ENCODE peak calls at places on chromosomes 1 and 21, in ten cellular contexts. R, A, M, X, Y, P, K, B, V and F are unnamed samples.
A peak's percentile ranks its signal among the peaks of the same experiment; 100 is the strongest.

GRCh38 chr1:92038695-92039346 is 9.0 kb downstream of the EPHX4 start:
- DNase-seq in V (no peak), K (no peak), P (no peak), A (no peak), R (no peak), X (peak; percentile 12), Y (no peak), M (no peak), B (peak; percentile 4), F (no peak)

GRCh38 chr1:43913051-43913501 is 20.5 kb upstream of the ARTN start:
- DNase-seq in R (no peak), X (no peak), K (peak; percentile 33), M (no peak), B (no peak), A (no peak), V (no peak), Y (no peak), P (no peak), F (no peak)

GRCh38 chr1:113042336-113043143 is 30.5 kb upstream of the LRIG2 start:
- DNase-seq in X (peak; percentile 89), K (peak; percentile 83), B (peak; percentile 76), P (peak; percentile 64), R (peak; percentile 81), Y (peak; percentile 71), V (peak; percentile 37), A (peak; percentile 68), M (peak; percentile 57), F (peak; percentile 85)

GRCh38 chr1:41387667-41388091 is 26.4 kb downstream of the FOXO6 start:
- DNase-seq in A (no peak), P (peak; percentile 89), K (peak; percentile 68), X (peak; percentile 33), Y (peak; percentile 67), B (peak; percentile 66), M (no peak), V (no peak), R (peak; percentile 19), F (peak; percentile 46)

GRCh38 chr1:91706140-91706957 is 179.6 kb downstream of the TGFBR3 start:
- DNase-seq in K (no peak), X (no peak), M (no peak), P (no peak), Y (no peak), A (no peak), V (no peak), B (no peak), R (no peak), F (no peak)

GRCh38 chr1:116075981-116076380 is 35.2 kb upstream of the MAB21L3 start:
- DNase-seq in M (peak; percentile 3), K (no peak), Y (no peak), V (no peak), R (no peak), P (no peak), B (no peak), X (peak; percentile 15), A (no peak), F (no peak)

GRCh38 chr21:28538987-28539622 is 453.6 kb downstream of the LTN1 start:
- DNase-seq in V (no peak), X (peak; percentile 94), M (no peak), B (peak; percentile 91), A (no peak), K (no peak), P (no peak), Y (no peak), R (peak; percentile 65), F (peak; percentile 37)

GRCh38 chr1:119747451-119747850 is 21.3 kb downstream of the HMGCS2 start:
- DNase-seq in M (no peak), A (no peak), V (no peak), X (no peak), Y (no peak), K (no peak), R (no peak), P (peak; percentile 57), B (no peak), F (no peak)

GRCh38 chr1:233518344-233518743 is 95.6 kb upstream of the KCNK1 start:
- DNase-seq in A (peak; percentile 53), R (no peak), B (no peak), X (peak; percentile 4), V (no peak), P (no peak), K (peak; percentile 68), Y (no peak), M (peak; percentile 63), F (peak; percentile 83)

GRCh38 chr1:24327886-24328285 is 8.7 kb downstream of the GRHL3 start:
- DNase-seq in B (no peak), R (no peak), V (no peak), M (no peak), K (no peak), Y (no peak), A (no peak), X (no peak), P (no peak), F (no peak)

GRCh38 chr1:182833271-182833670 is 5.9 kb upstream of the DHX9 start:
- DNase-seq in K (no peak), M (no peak), R (no peak), Y (no peak), P (no peak), V (no peak), B (no peak), X (peak; percentile 65), A (no peak), F (peak; percentile 72)

GRCh38 chr1:226691257-226691656 is 47.8 kb downstream of the ITPKB start:
- DNase-seq in M (no peak), V (no peak), X (no peak), Y (no peak), R (no peak), B (no peak), P (no peak), K (no peak), A (no peak), F (no peak)

GRCh38 chr1:65063025-65063424 is 85.0 kb upstream of the AK4 start:
- DNase-seq in Y (no peak), K (no peak), B (no peak), R (no peak), A (no peak), X (no peak), V (no peak), P (no peak), M (peak; percentile 24), F (no peak)
- TF ChIP-seq CTCF in Y (peak; percentile 12), K (no peak), B (peak; percentile 4), R (no peak), A (no peak), X (no peak), V (no peak), P (no peak), M (peak; percentile 28), F (peak; percentile 20)

GRCh38 chr21:44802396-44803153 is 955 bp upstream of the UBE2G2 start:
- DNase-seq in P (no peak), A (no peak), M (no peak), V (no peak), K (no peak), R (no peak), Y (no peak), B (peak; percentile 13), X (peak; percentile 13), F (no peak)

GRCh38 chr21:44800103-44800502 is 1.5 kb downstream of the UBE2G2 start:
- DNase-seq in B (peak; percentile 61), X (peak; percentile 72), R (no peak), M (peak; percentile 43), P (no peak), K (peak; percentile 63), V (no peak), A (no peak), Y (no peak), F (peak; percentile 77)

GRCh38 chr21:44801468-44802395 is at the start of gene UBE2G2:
- DNase-seq in K (peak; percentile 87), R (no peak), P (peak; percentile 78), A (peak; percentile 81), B (peak; percentile 76), M (peak; percentile 75), V (no peak), X (peak; percentile 77), Y (peak; percentile 86), F (peak; percentile 74)

GRCh38 chr21:44803651-44804050 is 2.0 kb upstream of the UBE2G2 start:
- DNase-seq in B (no peak), X (no peak), Y (no peak), M (no peak), R (no peak), P (no peak), A (no peak), K (no peak), V (no peak), F (no peak)

DNA sequence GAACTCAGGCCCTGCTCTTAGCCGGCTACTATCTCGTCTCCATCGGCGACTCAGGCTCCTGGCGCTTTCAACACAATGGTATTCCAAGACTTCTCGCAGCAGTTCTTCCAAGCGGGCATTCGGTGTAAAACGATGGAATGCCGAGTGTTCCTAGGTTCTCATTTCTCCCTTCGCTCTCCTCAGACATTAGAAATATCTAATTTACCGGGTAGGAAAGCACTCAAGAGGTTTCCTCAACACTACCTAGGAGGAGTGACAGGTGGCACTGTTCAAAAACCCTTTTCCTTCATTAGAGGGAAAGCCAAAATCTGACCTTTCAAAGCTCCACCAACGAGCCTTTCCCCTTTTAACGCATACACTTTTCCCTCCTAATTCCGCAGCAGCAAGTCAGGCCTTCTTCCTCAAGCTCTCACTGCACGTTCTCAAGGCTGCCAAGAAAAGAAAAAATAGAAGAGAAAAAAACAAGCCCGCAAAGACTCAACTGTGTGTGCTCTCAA is 601 bp downstream of the UBE2G2 start:
- DNase-seq in Y (no peak), M (peak; percentile 49), X (peak; percentile 49), R (no peak), A (no peak), B (peak; percentile 23), K (peak; percentile 32), P (no peak), V (no peak), F (peak; percentile 59)
- TF ChIP-seq CTCF in Y (peak; percentile 42), M (peak; percentile 24), X (peak; percentile 37), R (peak; percentile 40), A (peak; percentile 58), B (no peak), K (peak; percentile 24), P (no peak), V (peak; percentile 38), F (peak; percentile 49)

DNA sequence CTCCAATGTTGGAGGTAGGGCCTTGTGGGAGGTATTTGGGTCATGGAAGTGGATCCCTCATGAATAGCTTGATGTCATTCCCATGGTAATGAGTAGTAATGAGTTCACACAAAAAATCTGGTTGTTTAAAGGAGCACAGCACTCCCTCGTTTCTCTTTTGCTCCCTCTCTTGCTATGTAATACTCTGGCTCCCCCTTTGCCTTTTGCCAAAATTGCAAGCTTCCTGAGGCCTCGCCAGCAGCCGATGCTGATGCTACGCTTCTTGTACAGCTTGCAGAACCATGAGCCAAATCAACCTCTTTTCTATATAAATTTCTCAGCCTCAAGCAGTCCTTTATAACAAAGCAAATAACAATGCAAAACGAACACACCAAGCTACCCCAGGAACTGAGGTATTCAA is 80.9 kb downstream of the LHX9 start:
- DNase-seq in K (no peak), V (no peak), X (no peak), R (no peak), Y (no peak), P (no peak), M (no peak), B (no peak), A (no peak), F (no peak)
- TF ChIP-seq CTCF in K (no peak), V (no peak), X (no peak), R (no peak), Y (no peak), P (no peak), M (no peak), B (no peak), A (no peak), F (no peak)

DNA sequence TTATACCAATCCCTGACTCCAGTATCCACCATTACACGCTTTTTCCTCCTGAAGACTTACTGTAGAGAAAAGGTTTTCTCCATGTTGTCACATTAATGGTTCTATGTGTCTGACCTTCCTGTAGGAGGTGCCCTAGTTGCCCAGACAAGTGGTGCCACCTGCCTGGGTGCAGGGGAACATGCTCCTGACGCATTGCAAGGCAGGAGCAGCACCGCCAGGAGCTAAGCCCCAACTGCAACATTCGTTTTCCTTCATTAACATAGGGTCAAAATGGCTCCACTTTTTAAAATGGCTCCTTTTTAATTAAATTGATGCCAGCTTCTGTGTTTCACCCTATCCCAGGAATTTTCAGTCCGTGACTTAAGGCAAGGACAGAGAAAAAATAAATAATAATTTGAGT is 220.1 kb upstream of the SAMSN1 start:
- DNase-seq in A (no peak), B (no peak), Y (no peak), P (no peak), M (peak; percentile 20), X (no peak), R (no peak), V (no peak), K (no peak), F (no peak)
- TF ChIP-seq CTCF in A (no peak), B (no peak), Y (no peak), P (no peak), M (no peak), X (no peak), R (no peak), V (no peak), K (no peak), F (no peak)